ENCODE peak calls at places on chromosomes 16 and 17, in nine cellular contexts. I is brain microvascular endothelial cell, N is DND-41, Y is AG04450, J is progenitor cell of endocrine pancreas, O is ovary, S is lower lobe of right lung, Z is AG09309, T is Calu3. X is an unnamed sample.

GRCh38 chr17:46264456-46265198 is 30.3 kb upstream of the LRRC37A start:
- DNase-seq in Z (peak; percentile 71), I (peak; percentile 81), S (no peak), Y (peak; percentile 66), T (peak; percentile 74), O (no peak), N (no peak), J (no peak), X (peak; percentile 46)

GRCh38 chr16:53429221-53429943 is 4.9 kb upstream of the RBL2 start:
- DNase-seq in S (no peak), Z (peak; percentile 37), N (no peak), O (no peak), J (no peak), I (peak; percentile 63), Y (peak; percentile 54), T (peak; percentile 58), X (no peak)

GRCh38 chr16:23874613-23875294 is 39.0 kb downstream of the PRKCB start:
- DNase-seq in T (no peak), S (no peak), I (no peak), N (peak; percentile 31), Y (no peak), O (no peak), J (no peak), Z (no peak), X (no peak)

GRCh38 chr17:50637829-50638571 is 3.3 kb downstream of the ABCC3 start:
- DNase-seq in Z (no peak), S (no peak), T (no peak), I (no peak), Y (no peak), J (no peak), N (no peak), O (no peak), X (no peak)

GRCh38 chr16:67399218-67399733 is 6.0 kb upstream of the TPPP3 start:
- DNase-seq in I (no peak), Z (no peak), S (peak; percentile 73), Y (no peak), O (peak; percentile 78), T (peak; percentile 83), N (no peak), J (peak; percentile 79), X (peak; percentile 65)

GRCh38 chr17:12600349-12600748 is 65.3 kb upstream of the MYOCD start:
- DNase-seq in I (no peak), N (no peak), Y (no peak), Z (no peak), O (no peak), J (no peak), S (no peak), T (no peak), X (no peak)

GRCh38 chr17:50626037-50626574 is 8.6 kb upstream of the ABCC3 start:
- DNase-seq in J (peak; percentile 68), I (peak; percentile 51), O (peak; percentile 88), N (peak; percentile 71), Y (peak; percentile 37), T (peak; percentile 89), S (peak; percentile 69), Z (peak; percentile 2), X (peak; percentile 81)

GRCh38 chr17:34603974-34604373 is 24.6 kb downstream of the TMEM132E start:
- DNase-seq in S (no peak), Y (no peak), I (no peak), Z (no peak), O (no peak), N (no peak), T (no peak), J (no peak), X (no peak)

GRCh38 chr16:10668322-10669045 is 26.2 kb downstream of the TEKT5 start:
- DNase-seq in N (peak; percentile 28), O (no peak), Y (no peak), S (no peak), Z (no peak), I (peak; percentile 27), T (peak; percentile 70), J (no peak), X (peak; percentile 19)
- TF ChIP-seq CTCF in N (peak; percentile 76), O (no peak), Y (peak; percentile 65), S (peak; percentile 63), Z (peak; percentile 47), I (peak; percentile 84), T (peak; percentile 69), J (peak; percentile 53), X (peak; percentile 60)

DNA sequence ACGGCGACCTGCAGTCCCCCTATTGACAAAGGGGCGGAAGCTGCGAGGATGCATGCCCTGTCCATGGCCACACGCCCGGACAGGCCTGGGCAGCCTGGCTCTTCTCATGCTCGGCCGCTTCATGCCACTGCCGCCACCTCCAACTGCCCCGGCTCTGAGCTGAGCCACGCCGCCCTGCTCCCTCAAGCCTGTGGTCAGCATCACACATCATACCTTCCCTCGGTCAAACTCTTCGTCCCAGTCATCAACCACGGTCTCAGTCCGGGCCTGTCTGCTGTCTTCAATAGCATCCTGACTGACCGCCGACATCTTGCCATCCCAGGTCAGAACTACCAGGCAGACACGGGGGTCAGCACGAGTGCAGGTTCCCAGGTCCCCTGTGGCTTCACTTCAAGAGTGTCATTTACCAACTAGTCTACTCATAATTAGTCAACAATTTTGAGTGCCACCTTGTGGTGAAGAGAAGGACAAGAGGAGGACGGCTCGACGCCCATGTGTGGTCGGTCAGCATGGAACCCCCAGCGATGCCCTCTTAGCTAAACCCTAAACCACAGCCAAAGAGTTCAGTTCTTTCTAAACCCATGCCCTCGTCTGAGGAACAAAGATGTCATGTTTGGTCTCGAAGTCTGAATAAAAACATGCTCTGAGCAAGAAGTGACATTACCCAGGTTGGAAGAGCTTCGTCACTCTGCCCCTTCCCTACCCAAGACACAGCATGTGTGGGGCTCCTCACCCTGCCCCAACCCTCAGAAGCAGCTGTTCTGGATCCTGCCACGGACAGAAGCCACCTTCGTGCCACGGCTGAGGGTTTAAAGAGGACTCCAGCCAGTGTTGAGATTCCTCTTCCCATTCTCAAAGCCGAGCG is 16.9 kb upstream of the CYTH1 start:
- DNase-seq in O (no peak), S (peak; percentile 45), T (no peak), Y (no peak), Z (no peak), N (no peak), J (no peak), I (no peak), X (peak; percentile 33)
- TF ChIP-seq CTCF in O (no peak), S (peak; percentile 52), T (peak; percentile 4), Y (peak; percentile 32), Z (peak; percentile 46), N (peak; percentile 50), J (peak; percentile 49), I (peak; percentile 55), X (peak; percentile 33)

GRCh38 chr17:74815067-74815466 is 38.9 kb upstream of the NAT9 start:
- DNase-seq in T (no peak), N (no peak), Z (no peak), S (no peak), Y (no peak), J (no peak), I (no peak), O (no peak), X (no peak)

GRCh38 chr17:74815671-74816370 is 39.7 kb upstream of the NAT9 start:
- DNase-seq in Y (no peak), J (no peak), N (peak; percentile 14), O (no peak), T (no peak), S (no peak), Z (no peak), I (no peak), X (peak; percentile 20)

GRCh38 chr17:74813793-74814192 is 37.6 kb upstream of the NAT9 start:
- DNase-seq in Z (no peak), Y (no peak), O (no peak), N (no peak), T (no peak), I (no peak), J (no peak), S (no peak), X (no peak)

GRCh38 chr17:74812109-74812864 is 36.1 kb upstream of the NAT9 start:
- DNase-seq in J (no peak), N (no peak), I (no peak), Z (no peak), Y (no peak), T (no peak), O (peak; percentile 57), S (no peak), X (no peak)

GRCh38 chr17:74814453-74814852 is 38.3 kb upstream of the NAT9 start:
- DNase-seq in Y (no peak), J (no peak), Z (no peak), S (no peak), I (no peak), N (peak; percentile 24), O (no peak), T (no peak), X (peak; percentile 12)
- TF ChIP-seq CTCF in Y (no peak), J (no peak), Z (no peak), S (no peak), I (peak; percentile 30), N (peak; percentile 59), O (no peak), T (no peak), X (no peak)

GRCh38 chr17:75898791-75899190 is 2.0 kb upstream of the TRIM65 start:
- DNase-seq in N (no peak), J (no peak), T (no peak), Z (no peak), Y (no peak), O (no peak), I (no peak), S (peak; percentile 46), X (no peak)

GRCh38 chr17:75894049-75894742 is 2.6 kb downstream of the TRIM65 start:
- DNase-seq in Y (no peak), Z (no peak), O (no peak), T (no peak), S (no peak), I (no peak), J (no peak), N (no peak), X (no peak)

GRCh38 chr17:75898065-75898464 is 1.3 kb upstream of the TRIM65 start:
- DNase-seq in J (no peak), N (no peak), I (no peak), Z (no peak), Y (no peak), S (no peak), O (no peak), T (no peak), X (no peak)

GRCh38 chr17:75897076-75898019 is 597 bp upstream of the TRIM65 start:
- DNase-seq in I (no peak), S (no peak), N (no peak), T (no peak), Y (no peak), O (no peak), Z (no peak), J (no peak), X (no peak)

GRCh38 chr17:75896360-75897075 is at the start of gene TRIM65:
- DNase-seq in N (peak; percentile 85), I (peak; percentile 56), O (peak; percentile 88), Z (peak; percentile 23), Y (no peak), S (peak; percentile 91), T (peak; percentile 74), J (peak; percentile 61), X (peak; percentile 85)
- TF ChIP-seq CTCF in N (peak; percentile 55), I (peak; percentile 37), O (peak; percentile 78), Z (peak; percentile 27), Y (no peak), S (peak; percentile 29), T (no peak), J (peak; percentile 36), X (peak; percentile 17)

GRCh38 chr17:27333410-27333980 is 39.6 kb downstream of the WSB1 start:
- DNase-seq in J (no peak), S (no peak), N (no peak), O (no peak), T (no peak), I (no peak), Z (no peak), Y (no peak), X (peak; percentile 65)
- TF ChIP-seq CTCF in J (no peak), S (no peak), N (no peak), O (no peak), T (no peak), I (no peak), Z (no peak), Y (no peak), X (no peak)

X was measured in activated CD8-positive, alpha-beta T cell treated with anti-CD3 and anti-CD28 coated beads for 36 hours.